ENCODE peak calls at places on chromosomes 11 and 22, in six cellular contexts. O is posterior cingulate gyrus; G is CD8-positive, alpha-beta memory T cell; M is PC-9; I is MM.1S; F is foreskin fibroblast. Z is an unnamed sample.

GRCh38 chr11:45374632-45375031 is 88.5 kb upstream of the SYT13 start:
- DNase-seq in O (no peak), G (peak; percentile 37), M (no peak), I (no peak), F (no peak), Z (no peak)

GRCh38 chr11:64885367-64886286 is 7.2 kb upstream of the EHD1 start:
- DNase-seq in F (peak; percentile 64), G (no peak), I (no peak), M (no peak), O (no peak), Z (no peak)

GRCh38 chr11:43830928-43831440 is 49.6 kb upstream of the ALKBH3 start:
- DNase-seq in F (peak; percentile 98), M (peak; percentile 99), G (no peak), I (no peak), O (no peak), Z (peak; percentile 11)

GRCh38 chr11:125227151-125227550 is 62.6 kb downstream of the PKNOX2 start:
- DNase-seq in O (no peak), F (no peak), I (peak; percentile 15), M (no peak), G (no peak), Z (no peak)

GRCh38 chr11:119057000-119057769 is at the start of gene HYOU1:
- DNase-seq in I (peak; percentile 98), F (peak; percentile 99), G (peak; percentile 98), O (peak; percentile 93), M (peak; percentile 94), Z (peak; percentile 98)

GRCh38 chr11:45209904-45210699 is 63.7 kb downstream of the PRDM11 start:
- DNase-seq in G (no peak), F (peak; percentile 79), M (no peak), I (no peak), O (peak; percentile 63), Z (no peak)

GRCh38 chr11:74633406-74634393 is 41.3 kb downstream of the POLD3 start:
- DNase-seq in M (no peak), G (no peak), F (no peak), I (no peak), O (no peak), Z (no peak)

GRCh38 chr22:30948930-30949342 is 19.6 kb downstream of the MORC2 start:
- DNase-seq in M (no peak), I (no peak), F (peak; percentile 54), O (no peak), G (no peak), Z (no peak)

GRCh38 chr11:62880231-62880802 is 379 bp upstream of the SLC3A2 start:
- DNase-seq in M (peak; percentile 80), G (peak; percentile 14), I (no peak), O (peak; percentile 22), F (peak; percentile 93), Z (no peak)

GRCh38 chr11:16280256-16280682 is 76.1 kb downstream of the SOX6 start:
- DNase-seq in M (no peak), I (no peak), G (no peak), O (no peak), F (no peak), Z (no peak)

GRCh38 chr11:65590240-65590738 is 5.3 kb downstream of the KCNK7 start:
- DNase-seq in O (no peak), M (no peak), I (no peak), F (peak; percentile 67), G (no peak), Z (no peak)

GRCh38 chr11:108926522-108927380 is 261.9 kb downstream of the DDX10 start:
- DNase-seq in G (no peak), F (peak; percentile 24), I (no peak), O (no peak), M (no peak), Z (no peak)

GRCh38 chr11:6357222-6357621 is 33.1 kb upstream of the SMPD1 start:
- DNase-seq in M (no peak), F (peak; percentile 95), I (no peak), O (peak; percentile 50), G (no peak), Z (no peak)

GRCh38 chr11:68690671-68691401 is 6.5 kb downstream of the GAL start:
- DNase-seq in F (no peak), G (peak; percentile 45), O (no peak), M (no peak), I (no peak), Z (peak; percentile 6)

GRCh38 chr11:36130401-36130800 is 158.8 kb downstream of the COMMD9 start:
- DNase-seq in G (no peak), M (no peak), O (no peak), F (peak; percentile 37), I (no peak), Z (no peak)

GRCh38 chr11:46290598-46291309 is 13.3 kb downstream of the CREB3L1 start:
- DNase-seq in M (no peak), G (no peak), O (no peak), I (no peak), F (peak; percentile 99), Z (no peak)

GRCh38 chr11:115941481-115941993 is 437.3 kb upstream of the CADM1 start:
- DNase-seq in F (no peak), I (no peak), G (no peak), M (peak; percentile 59), O (peak; percentile 38), Z (no peak)

GRCh38 chr11:131671764-131672163 is 301.3 kb downstream of the NTM start:
- DNase-seq in G (no peak), M (no peak), I (no peak), O (no peak), F (no peak), Z (no peak)

GRCh38 chr11:114062272-114062671 is 2.8 kb downstream of the ZBTB16 start:
- DNase-seq in O (no peak), I (no peak), G (no peak), F (no peak), M (no peak), Z (no peak)

GRCh38 chr22:27723708-27724107 is 77.8 kb downstream of the MN1 start:
- DNase-seq in M (no peak), I (no peak), F (no peak), G (no peak), O (no peak), Z (no peak)

GRCh38 chr11:108286369-108286768 is 63.5 kb downstream of the ATM start:
- DNase-seq in G (peak; percentile 12), M (no peak), I (no peak), O (no peak), F (no peak), Z (no peak)

GRCh38 chr22:29816980-29817379 is 21.1 kb downstream of the ASCC2 start:
- DNase-seq in G (no peak), F (peak; percentile 28), I (no peak), O (no peak), M (no peak), Z (no peak)

GRCh38 chr22:39959640-39960447 is at the start of gene TMA7B:
- DNase-seq in O (peak; percentile 34), M (no peak), F (peak; percentile 66), G (peak; percentile 52), I (no peak), Z (peak; percentile 38)

GRCh38 chr11:912266-912665 is 1.7 kb upstream of the CHID1 start:
- DNase-seq in O (no peak), F (no peak), M (no peak), I (no peak), G (no peak), Z (no peak)

GRCh38 chr11:102757823-102758549 is 22.4 kb downstream of the MMP10 start:
- DNase-seq in G (no peak), I (no peak), F (peak; percentile 82), O (no peak), M (no peak), Z (no peak)

GRCh38 chr11:33658195-33658900 is 42.3 kb downstream of the C11orf91 start:
- DNase-seq in I (no peak), F (no peak), M (no peak), O (no peak), G (no peak), Z (no peak)

GRCh38 chr22:46023558-46023981 is 46.6 kb upstream of the WNT7B start:
- DNase-seq in O (peak; percentile 9), F (peak; percentile 75), I (no peak), M (no peak), G (no peak), Z (no peak)

GRCh38 chr11:74072721-74073120 is 63.8 kb upstream of the UCP3 start:
- DNase-seq in M (no peak), F (no peak), I (no peak), G (no peak), O (no peak), Z (no peak)

GRCh38 chr11:74005721-74006517 is 3.0 kb downstream of the UCP3 start:
- DNase-seq in G (no peak), O (no peak), I (no peak), F (no peak), M (no peak), Z (no peak)

GRCh38 chr11:108224366-108224765 is 1.5 kb downstream of the ATM start:
- DNase-seq in G (no peak), I (no peak), O (no peak), F (no peak), M (no peak), Z (no peak)

GRCh38 chr11:9250139-9250582 is 15.0 kb downstream of the DENND5A start:
- DNase-seq in I (peak; percentile 79), O (no peak), M (no peak), F (no peak), G (peak; percentile 83), Z (peak; percentile 8)

GRCh38 chr11:110878513-110878912 is 166.3 kb upstream of the ARHGAP20 start:
- DNase-seq in I (no peak), F (peak; percentile 60), M (no peak), G (no peak), O (no peak), Z (no peak)

GRCh38 chr11:36376888-36377758 is 81.0 kb downstream of the PRR5L start:
- DNase-seq in G (peak; percentile 2), F (peak; percentile 56), M (no peak), O (peak; percentile 18), I (peak; percentile 84), Z (peak; percentile 37)

GRCh38 chr22:28710112-28710888 is 30.7 kb upstream of the TTC28 start:
- DNase-seq in G (no peak), O (no peak), F (peak; percentile 90), I (no peak), M (peak; percentile 74), Z (no peak)

Z was measured in CD4-positive, alpha-beta T cell.